ENCODE peak calls at places on chromosomes 13 and 19, in five cellular contexts. E is colonic mucosa; R is stimulated activated CD4-positive, alpha-beta T cell treated with anti-CD3 and anti-CD28 coated beads, TNF-alpha, amount 100 ng/mL, for 1 hour; O is activated B cell treated with CpG ODN at 0.5 μM for 24 hours; K is ACHN. U is an unnamed sample.

GRCh38 chr13:89465366-89465765 is 1794.2 kb downstream of the SLITRK5 start:
- DNase-seq in O (no peak), E (no peak), R (no peak), K (peak; percentile 26), U (no peak)

GRCh38 chr13:80131204-80131603 is 209.7 kb downstream of the SPRY2 start:
- DNase-seq in R (no peak), E (peak; percentile 85), K (peak; percentile 70), O (no peak), U (peak; percentile 68)

GRCh38 chr13:71459708-71460107 is 407.3 kb downstream of the DACH1 start:
- DNase-seq in K (no peak), R (no peak), O (no peak), E (no peak), U (no peak)

GRCh38 chr19:18558202-18558555 is 509 bp downstream of the KXD1 start:
- DNase-seq in R (no peak), E (no peak), K (no peak), O (no peak), U (no peak)

GRCh38 chr13:110283661-110284516 is 23.1 kb downstream of the COL4A1 start:
- DNase-seq in K (no peak), R (no peak), E (no peak), O (no peak), U (peak; percentile 68)

GRCh38 chr13:33918199-33918932 is 100.4 kb downstream of the RFC3 start:
- DNase-seq in E (no peak), O (no peak), K (peak; percentile 46), R (no peak), U (peak; percentile 82)

GRCh38 chr13:30816733-30817132 is 81.4 kb downstream of the ALOX5AP start:
- DNase-seq in E (no peak), K (no peak), O (no peak), R (no peak), U (no peak)

GRCh38 chr13:46728777-46729176 is 68.2 kb downstream of the ESD start:
- DNase-seq in O (no peak), R (no peak), E (no peak), K (peak; percentile 28), U (peak; percentile 13)

GRCh38 chr13:44573071-44573470 is 3.1 kb downstream of the TSC22D1 start:
- DNase-seq in E (no peak), K (no peak), O (no peak), R (no peak), U (no peak)